ENCODE peak calls at places on chromosome 21, in six cellular contexts. I, Q, Y, B, T and E are unnamed samples.

GRCh38 chr21:15932681-15933200 is 203.0 kb downstream of the USP25 start:
- DNase-seq in I (no peak), Q (no peak), Y (peak; percentile 97), B (no peak), T (no peak), E (no peak)

GRCh38 chr21:40146201-40146890 is 279.1 kb downstream of the PCP4 start:
- DNase-seq in I (no peak), Q (no peak), Y (no peak), B (no peak), T (no peak), E (no peak)

GRCh38 chr21:42040411-42041180 is 30.4 kb upstream of the ZBTB21 start:
- DNase-seq in I (peak; percentile 98), Q (no peak), Y (peak; percentile 99), B (no peak), T (peak; percentile 99), E (peak; percentile 85)

GRCh38 chr21:15062566-15062965 is 2.2 kb downstream of the NRIP1 start:
- DNase-seq in I (no peak), Q (no peak), Y (peak; percentile 65), B (no peak), T (no peak), E (no peak)

GRCh38 chr21:32333953-32334673 is 35.5 kb downstream of the MRAP start:
- DNase-seq in I (no peak), Q (no peak), Y (no peak), B (no peak), T (no peak), E (no peak)

GRCh38 chr21:45695086-45695485 is 51.6 kb downstream of the PCBP3 start:
- DNase-seq in I (no peak), Q (no peak), Y (no peak), B (no peak), T (no peak), E (no peak)

GRCh38 chr21:46391773-46392172 is 66.9 kb upstream of the DIP2A start:
- DNase-seq in I (no peak), Q (no peak), Y (no peak), B (no peak), T (no peak), E (no peak)

GRCh38 chr21:45972716-45973474 is 8.7 kb upstream of the COL6A1 start:
- DNase-seq in I (peak; percentile 44), Q (no peak), Y (no peak), B (no peak), T (peak; percentile 90), E (no peak)

GRCh38 chr21:45128613-45129226 is 54.3 kb downstream of the ADARB1 start:
- DNase-seq in I (peak; percentile 77), Q (peak; percentile 76), Y (peak; percentile 67), B (peak; percentile 77), T (peak; percentile 70), E (peak; percentile 46)

GRCh38 chr21:41069305-41069642 is 98.7 kb upstream of the BACE2 start:
- DNase-seq in I (no peak), Q (no peak), Y (no peak), B (no peak), T (no peak), E (no peak)

GRCh38 chr21:18950045-18950740 is 546.6 kb upstream of the TMPRSS15 start:
- DNase-seq in I (no peak), Q (no peak), Y (no peak), B (no peak), T (no peak), E (no peak)

GRCh38 chr21:25934771-25935224 is 200.0 kb downstream of the GABPA start:
- DNase-seq in I (peak; percentile 99), Q (peak; percentile 75), Y (peak; percentile 95), B (peak; percentile 53), T (peak; percentile 89), E (peak; percentile 94)

GRCh38 chr21:36203603-36203889 is 46.9 kb downstream of the DOP1B start:
- DNase-seq in I (peak; percentile 91), Q (peak; percentile 43), Y (peak; percentile 93), B (no peak), T (peak; percentile 88), E (no peak)

GRCh38 chr21:32064511-32064910 is 191.7 kb downstream of the HUNK start:
- DNase-seq in I (no peak), Q (no peak), Y (no peak), B (no peak), T (no peak), E (no peak)

GRCh38 chr21:32334980-32335471 is 36.4 kb downstream of the MRAP start:
- DNase-seq in I (no peak), Q (no peak), Y (no peak), B (peak; percentile 82), T (peak; percentile 56), E (no peak)

GRCh38 chr21:18041012-18041411 is 203.6 kb upstream of the CHODL start:
- DNase-seq in I (peak; percentile 50), Q (no peak), Y (no peak), B (peak; percentile 75), T (no peak), E (no peak)

GRCh38 chr21:16563111-16563510 is 833.3 kb downstream of the USP25 start:
- DNase-seq in I (no peak), Q (no peak), Y (no peak), B (no peak), T (no peak), E (no peak)

GRCh38 chr21:38244885-38245869 is 11.6 kb upstream of the KCNJ15 start:
- DNase-seq in I (peak; percentile 100), Q (no peak), Y (peak; percentile 95), B (no peak), T (peak; percentile 99), E (no peak)